ENCODE peak calls at places on chromosomes 4 and X, in nine cellular contexts. One of them, this sample, is unnamed.

GRCh38 chrX:16658284-16658683 is 8.3 kb downstream of the S100G start:
- DNase-seq in CD8-positive, alpha-beta T cell: no peak
- DNase-seq in Peyer's patch: no peak
- DNase-seq in psoas muscle: no peak
- DNase-seq in lower lobe of right lung: no peak
- DNase-seq in IMR-90: peak
- DNase-seq in B cell: no peak
- DNase-seq in astrocyte of the spinal cord: peak
- DNase-seq in BE2C: no peak
- DNase-seq in this sample: no peak

GRCh38 chr4:186472948-186473347 is 82.4 kb downstream of the MTNR1A start:
- DNase-seq in CD8-positive, alpha-beta T cell: no peak
- DNase-seq in Peyer's patch: no peak
- DNase-seq in psoas muscle: no peak
- DNase-seq in lower lobe of right lung: no peak
- DNase-seq in IMR-90: peak
- DNase-seq in B cell: no peak
- DNase-seq in astrocyte of the spinal cord: peak
- DNase-seq in BE2C: no peak
- DNase-seq in this sample: peak

GRCh38 chr4:153223935-153224334 is 19.7 kb downstream of the TRIM2 start:
- DNase-seq in CD8-positive, alpha-beta T cell: no peak
- DNase-seq in Peyer's patch: no peak
- DNase-seq in psoas muscle: no peak
- DNase-seq in lower lobe of right lung: no peak
- DNase-seq in IMR-90: peak
- DNase-seq in B cell: no peak
- DNase-seq in astrocyte of the spinal cord: peak
- DNase-seq in BE2C: no peak
- DNase-seq in this sample: no peak

GRCh38 chr4:8029689-8030088 is 90.0 kb upstream of the AFAP1 start:
- DNase-seq in CD8-positive, alpha-beta T cell: no peak
- DNase-seq in Peyer's patch: no peak
- DNase-seq in psoas muscle: peak
- DNase-seq in lower lobe of right lung: no peak
- DNase-seq in IMR-90: no peak
- DNase-seq in B cell: no peak
- DNase-seq in astrocyte of the spinal cord: no peak
- DNase-seq in BE2C: no peak
- DNase-seq in this sample: no peak

GRCh38 chr4:57023104-57023503 is 44.4 kb downstream of the POLR2B start:
- DNase-seq in CD8-positive, alpha-beta T cell: no peak
- DNase-seq in Peyer's patch: no peak
- DNase-seq in psoas muscle: no peak
- DNase-seq in lower lobe of right lung: no peak
- DNase-seq in IMR-90: peak
- DNase-seq in B cell: no peak
- DNase-seq in astrocyte of the spinal cord: peak
- DNase-seq in BE2C: no peak
- DNase-seq in this sample: no peak

GRCh38 chr4:98558770-98559169 is 99.6 kb downstream of the TSPAN5 start:
- DNase-seq in CD8-positive, alpha-beta T cell: no peak
- DNase-seq in Peyer's patch: no peak
- DNase-seq in psoas muscle: no peak
- DNase-seq in lower lobe of right lung: no peak
- DNase-seq in IMR-90: no peak
- DNase-seq in B cell: no peak
- DNase-seq in astrocyte of the spinal cord: no peak
- DNase-seq in BE2C: no peak
- DNase-seq in this sample: no peak

GRCh38 chr4:182179105-182179504 is 64.1 kb upstream of the TENM3 start:
- DNase-seq in CD8-positive, alpha-beta T cell: no peak
- DNase-seq in Peyer's patch: no peak
- DNase-seq in psoas muscle: no peak
- DNase-seq in lower lobe of right lung: no peak
- DNase-seq in IMR-90: peak
- DNase-seq in B cell: no peak
- DNase-seq in astrocyte of the spinal cord: peak
- DNase-seq in BE2C: peak
- DNase-seq in this sample: no peak

GRCh38 chr4:52957791-52958190 is 95.7 kb downstream of the RASL11B start:
- DNase-seq in CD8-positive, alpha-beta T cell: no peak
- DNase-seq in Peyer's patch: no peak
- DNase-seq in psoas muscle: no peak
- DNase-seq in lower lobe of right lung: no peak
- DNase-seq in IMR-90: peak
- DNase-seq in B cell: no peak
- DNase-seq in astrocyte of the spinal cord: peak
- DNase-seq in BE2C: no peak
- DNase-seq in this sample: no peak

GRCh38 chr4:112704322-112704721 is 67.4 kb downstream of the LARP7 start:
- DNase-seq in CD8-positive, alpha-beta T cell: no peak
- DNase-seq in Peyer's patch: no peak
- DNase-seq in psoas muscle: no peak
- DNase-seq in lower lobe of right lung: no peak
- DNase-seq in IMR-90: no peak
- DNase-seq in B cell: no peak
- DNase-seq in astrocyte of the spinal cord: no peak
- DNase-seq in BE2C: no peak
- DNase-seq in this sample: no peak

GRCh38 chr4:102815981-102816380 is 11.4 kb downstream of the UBE2D3 start:
- DNase-seq in CD8-positive, alpha-beta T cell: no peak
- DNase-seq in Peyer's patch: no peak
- DNase-seq in psoas muscle: no peak
- DNase-seq in lower lobe of right lung: no peak
- DNase-seq in IMR-90: peak
- DNase-seq in B cell: no peak
- DNase-seq in astrocyte of the spinal cord: peak
- DNase-seq in BE2C: no peak
- DNase-seq in this sample: no peak

GRCh38 chrX:131762802-131763234 is 218.9 kb downstream of the OR13H1 start:
- DNase-seq in CD8-positive, alpha-beta T cell: no peak
- DNase-seq in Peyer's patch: no peak
- DNase-seq in psoas muscle: no peak
- DNase-seq in lower lobe of right lung: no peak
- DNase-seq in IMR-90: peak
- DNase-seq in B cell: no peak
- DNase-seq in astrocyte of the spinal cord: peak
- DNase-seq in BE2C: no peak
- DNase-seq in this sample: no peak
- TF ChIP-seq CTCF in CD8-positive, alpha-beta T cell: no peak
- TF ChIP-seq CTCF in Peyer's patch: peak
- TF ChIP-seq CTCF in psoas muscle: peak
- TF ChIP-seq CTCF in lower lobe of right lung: no peak
- TF ChIP-seq CTCF in IMR-90: peak
- TF ChIP-seq CTCF in B cell: no peak
- TF ChIP-seq CTCF in astrocyte of the spinal cord: peak
- TF ChIP-seq CTCF in BE2C: no peak
- TF ChIP-seq CTCF in this sample: no peak

DNA sequence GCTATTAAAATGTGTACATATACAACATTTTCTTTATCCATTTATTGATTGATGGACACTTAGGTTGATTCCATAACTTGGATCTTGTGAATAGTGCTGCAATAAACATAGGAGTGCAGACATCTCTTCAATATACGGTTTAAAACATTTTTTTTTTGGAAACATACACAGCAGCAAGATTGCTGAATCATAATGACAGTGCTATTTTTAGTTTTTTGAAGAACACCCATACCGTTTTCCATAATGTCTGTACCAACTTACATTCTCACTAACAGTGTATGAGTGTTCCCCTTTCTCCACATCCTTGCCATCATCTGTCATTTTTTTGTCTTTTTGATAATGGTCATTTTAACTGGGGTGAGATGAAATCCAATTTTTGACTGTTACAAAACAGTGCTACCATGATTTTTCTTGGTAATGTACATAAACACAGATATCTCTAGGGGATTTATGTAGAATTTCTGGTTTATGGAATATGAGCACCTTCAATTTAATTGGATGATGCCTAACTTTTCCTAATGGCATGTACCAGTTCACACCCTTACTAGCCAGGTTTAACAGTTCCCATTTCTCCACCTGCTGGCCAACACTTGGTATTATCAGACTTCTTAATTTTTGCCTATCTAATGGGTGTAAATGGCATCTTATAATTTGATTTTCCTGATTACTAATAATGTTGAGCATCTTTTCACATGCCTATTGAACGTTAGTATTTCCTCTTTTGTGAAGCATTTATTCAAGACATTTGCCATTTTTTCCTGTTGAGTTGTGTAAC is 21.0 kb upstream of the TMSB15B start:
- DNase-seq in CD8-positive, alpha-beta T cell: no peak
- DNase-seq in Peyer's patch: no peak
- DNase-seq in psoas muscle: no peak
- DNase-seq in lower lobe of right lung: no peak
- DNase-seq in IMR-90: peak
- DNase-seq in B cell: no peak
- DNase-seq in astrocyte of the spinal cord: peak
- DNase-seq in BE2C: no peak
- DNase-seq in this sample: no peak
- TF ChIP-seq CTCF in CD8-positive, alpha-beta T cell: peak
- TF ChIP-seq CTCF in Peyer's patch: peak
- TF ChIP-seq CTCF in psoas muscle: peak
- TF ChIP-seq CTCF in lower lobe of right lung: peak
- TF ChIP-seq CTCF in IMR-90: peak
- TF ChIP-seq CTCF in B cell: peak
- TF ChIP-seq CTCF in astrocyte of the spinal cord: peak
- TF ChIP-seq CTCF in BE2C: peak
- TF ChIP-seq CTCF in this sample: peak

GRCh38 chrX:130336531-130336930 is 3.2 kb upstream of the SLC25A14 start:
- DNase-seq in CD8-positive, alpha-beta T cell: no peak
- DNase-seq in Peyer's patch: no peak
- DNase-seq in psoas muscle: no peak
- DNase-seq in lower lobe of right lung: no peak
- DNase-seq in IMR-90: no peak
- DNase-seq in B cell: no peak
- DNase-seq in astrocyte of the spinal cord: no peak
- DNase-seq in BE2C: no peak
- DNase-seq in this sample: no peak

GRCh38 chrX:130330146-130330545 is 9.6 kb upstream of the SLC25A14 start:
- DNase-seq in CD8-positive, alpha-beta T cell: no peak
- DNase-seq in Peyer's patch: no peak
- DNase-seq in psoas muscle: no peak
- DNase-seq in lower lobe of right lung: no peak
- DNase-seq in IMR-90: no peak
- DNase-seq in B cell: no peak
- DNase-seq in astrocyte of the spinal cord: no peak
- DNase-seq in BE2C: no peak
- DNase-seq in this sample: no peak

GRCh38 chrX:130330706-130331105 is 9.0 kb upstream of the SLC25A14 start:
- DNase-seq in CD8-positive, alpha-beta T cell: no peak
- DNase-seq in Peyer's patch: no peak
- DNase-seq in psoas muscle: peak
- DNase-seq in lower lobe of right lung: peak
- DNase-seq in IMR-90: peak
- DNase-seq in B cell: peak
- DNase-seq in astrocyte of the spinal cord: peak
- DNase-seq in BE2C: peak
- DNase-seq in this sample: peak
- TF ChIP-seq CTCF in CD8-positive, alpha-beta T cell: no peak
- TF ChIP-seq CTCF in Peyer's patch: no peak
- TF ChIP-seq CTCF in psoas muscle: peak
- TF ChIP-seq CTCF in lower lobe of right lung: no peak
- TF ChIP-seq CTCF in IMR-90: peak
- TF ChIP-seq CTCF in B cell: no peak
- TF ChIP-seq CTCF in astrocyte of the spinal cord: peak
- TF ChIP-seq CTCF in BE2C: peak
- TF ChIP-seq CTCF in this sample: peak

GRCh38 chrX:38304010-38304409 is 23.3 kb downstream of the RPGR start:
- DNase-seq in CD8-positive, alpha-beta T cell: no peak
- DNase-seq in Peyer's patch: no peak
- DNase-seq in psoas muscle: no peak
- DNase-seq in lower lobe of right lung: no peak
- DNase-seq in IMR-90: peak
- DNase-seq in B cell: no peak
- DNase-seq in astrocyte of the spinal cord: peak
- DNase-seq in BE2C: peak
- DNase-seq in this sample: no peak
- TF ChIP-seq CTCF in CD8-positive, alpha-beta T cell: no peak
- TF ChIP-seq CTCF in Peyer's patch: no peak
- TF ChIP-seq CTCF in psoas muscle: no peak
- TF ChIP-seq CTCF in lower lobe of right lung: no peak
- TF ChIP-seq CTCF in IMR-90: peak
- TF ChIP-seq CTCF in B cell: no peak
- TF ChIP-seq CTCF in astrocyte of the spinal cord: peak
- TF ChIP-seq CTCF in BE2C: peak
- TF ChIP-seq CTCF in this sample: peak

GRCh38 chrX:74536142-74537010 is 78.0 kb downstream of the RLIM start:
- DNase-seq in CD8-positive, alpha-beta T cell: no peak
- DNase-seq in Peyer's patch: peak
- DNase-seq in psoas muscle: peak
- DNase-seq in lower lobe of right lung: peak
- DNase-seq in IMR-90: peak
- DNase-seq in B cell: peak
- DNase-seq in astrocyte of the spinal cord: peak
- DNase-seq in BE2C: peak
- DNase-seq in this sample: peak
- TF ChIP-seq CTCF in CD8-positive, alpha-beta T cell: no peak
- TF ChIP-seq CTCF in Peyer's patch: no peak
- TF ChIP-seq CTCF in psoas muscle: peak
- TF ChIP-seq CTCF in lower lobe of right lung: peak
- TF ChIP-seq CTCF in IMR-90: peak
- TF ChIP-seq CTCF in B cell: peak
- TF ChIP-seq CTCF in astrocyte of the spinal cord: peak
- TF ChIP-seq CTCF in BE2C: no peak
- TF ChIP-seq CTCF in this sample: peak

GRCh38 chrX:50941638-50942037 is 31.1 kb downstream of the BMP15 start:
- DNase-seq in CD8-positive, alpha-beta T cell: no peak
- DNase-seq in Peyer's patch: no peak
- DNase-seq in psoas muscle: no peak
- DNase-seq in lower lobe of right lung: no peak
- DNase-seq in IMR-90: no peak
- DNase-seq in B cell: no peak
- DNase-seq in astrocyte of the spinal cord: no peak
- DNase-seq in BE2C: peak
- DNase-seq in this sample: peak
- TF ChIP-seq CTCF in CD8-positive, alpha-beta T cell: no peak
- TF ChIP-seq CTCF in Peyer's patch: no peak
- TF ChIP-seq CTCF in psoas muscle: peak
- TF ChIP-seq CTCF in lower lobe of right lung: peak
- TF ChIP-seq CTCF in IMR-90: peak
- TF ChIP-seq CTCF in B cell: no peak
- TF ChIP-seq CTCF in astrocyte of the spinal cord: no peak
- TF ChIP-seq CTCF in BE2C: peak
- TF ChIP-seq CTCF in this sample: no peak

DNA sequence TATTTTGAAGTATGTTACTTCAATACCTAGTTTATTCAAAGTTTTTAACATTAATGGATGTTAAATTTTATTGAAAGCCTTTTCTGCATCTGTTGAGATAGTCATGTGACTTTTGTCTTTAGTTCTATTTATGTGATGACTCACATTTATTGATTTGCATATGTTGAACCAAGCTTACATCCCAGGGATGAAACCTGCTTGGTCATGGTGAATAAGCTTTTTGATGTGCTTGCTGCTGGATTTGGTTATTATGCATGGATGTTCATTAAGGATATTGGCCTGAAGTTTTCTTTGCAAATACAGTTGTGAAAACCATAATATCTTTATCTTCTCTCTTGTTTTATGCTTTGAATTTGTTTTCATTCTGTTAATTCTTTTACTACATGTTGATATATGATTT is 573.9 kb upstream of the NDST4 start:
- DNase-seq in CD8-positive, alpha-beta T cell: no peak
- DNase-seq in Peyer's patch: no peak
- DNase-seq in psoas muscle: no peak
- DNase-seq in lower lobe of right lung: no peak
- DNase-seq in IMR-90: no peak
- DNase-seq in B cell: no peak
- DNase-seq in astrocyte of the spinal cord: no peak
- DNase-seq in BE2C: no peak
- DNase-seq in this sample: no peak
- TF ChIP-seq CTCF in CD8-positive, alpha-beta T cell: no peak
- TF ChIP-seq CTCF in Peyer's patch: no peak
- TF ChIP-seq CTCF in psoas muscle: no peak
- TF ChIP-seq CTCF in lower lobe of right lung: no peak
- TF ChIP-seq CTCF in IMR-90: no peak
- TF ChIP-seq CTCF in B cell: no peak
- TF ChIP-seq CTCF in astrocyte of the spinal cord: no peak
- TF ChIP-seq CTCF in BE2C: no peak
- TF ChIP-seq CTCF in this sample: no peak